ENCODE peak calls at places on chromosomes 12 and 14, in seven cellular contexts. One of them, this sample, is unnamed.

GRCh38 chr12:90253674-90254181 is 545.1 kb upstream of the ATP2B1 start:
- DNase-seq in AG10803: peak; percentile 93
- DNase-seq in A549: peak; percentile 25
- DNase-seq in lower lobe of right lung: peak; percentile 44
- DNase-seq in fibroblast of mammary gland: peak; percentile 82
- DNase-seq in heart left ventricle: peak; percentile 35
- DNase-seq in pancreas: peak; percentile 40
- DNase-seq in this sample: peak; percentile 78

GRCh38 chr14:105641075-105641937 is 114.9 kb downstream of the TMEM121 start:
- DNase-seq in AG10803: no peak
- DNase-seq in A549: no peak
- DNase-seq in lower lobe of right lung: no peak
- DNase-seq in fibroblast of mammary gland: no peak
- DNase-seq in heart left ventricle: no peak
- DNase-seq in pancreas: no peak
- DNase-seq in this sample: no peak

GRCh38 chr14:52266782-52267181 is 716 bp upstream of the PTGDR start:
- DNase-seq in AG10803: peak; percentile 12
- DNase-seq in A549: no peak
- DNase-seq in lower lobe of right lung: no peak
- DNase-seq in fibroblast of mammary gland: peak; percentile 93
- DNase-seq in heart left ventricle: no peak
- DNase-seq in pancreas: no peak
- DNase-seq in this sample: no peak

GRCh38 chr14:32327255-32327961 is 1.7 kb upstream of the AKAP6 start:
- DNase-seq in AG10803: no peak
- DNase-seq in A549: no peak
- DNase-seq in lower lobe of right lung: no peak
- DNase-seq in fibroblast of mammary gland: no peak
- DNase-seq in heart left ventricle: no peak
- DNase-seq in pancreas: no peak
- DNase-seq in this sample: no peak

GRCh38 chr12:124543591-124544310 is 23.7 kb downstream of the NCOR2 start:
- DNase-seq in AG10803: no peak
- DNase-seq in A549: no peak
- DNase-seq in lower lobe of right lung: no peak
- DNase-seq in fibroblast of mammary gland: peak; percentile 60
- DNase-seq in heart left ventricle: no peak
- DNase-seq in pancreas: peak; percentile 65
- DNase-seq in this sample: no peak

GRCh38 chr12:57591567-57592325 is 754 bp downstream of the PIP4K2C start:
- DNase-seq in AG10803: peak; percentile 10
- DNase-seq in A549: no peak
- DNase-seq in lower lobe of right lung: no peak
- DNase-seq in fibroblast of mammary gland: no peak
- DNase-seq in heart left ventricle: no peak
- DNase-seq in pancreas: peak; percentile 46
- DNase-seq in this sample: no peak

GRCh38 chr12:74337951-74338350 is 199.7 kb upstream of the ATXN7L3B start:
- DNase-seq in AG10803: no peak
- DNase-seq in A549: peak; percentile 68
- DNase-seq in lower lobe of right lung: no peak
- DNase-seq in fibroblast of mammary gland: peak; percentile 70
- DNase-seq in heart left ventricle: no peak
- DNase-seq in pancreas: no peak
- DNase-seq in this sample: no peak

GRCh38 chr12:100165356-100165755 is 22.7 kb upstream of the BLTP3B start:
- DNase-seq in AG10803: no peak
- DNase-seq in A549: no peak
- DNase-seq in lower lobe of right lung: no peak
- DNase-seq in fibroblast of mammary gland: no peak
- DNase-seq in heart left ventricle: no peak
- DNase-seq in pancreas: no peak
- DNase-seq in this sample: no peak

GRCh38 chr12:89350661-89351488 is 1.4 kb downstream of the DUSP6 start:
- DNase-seq in AG10803: peak; percentile 19
- DNase-seq in A549: no peak
- DNase-seq in lower lobe of right lung: peak; percentile 62
- DNase-seq in fibroblast of mammary gland: peak; percentile 35
- DNase-seq in heart left ventricle: no peak
- DNase-seq in pancreas: no peak
- DNase-seq in this sample: no peak

GRCh38 chr14:94345344-94346072 is 22.4 kb upstream of the SERPINA6 start:
- DNase-seq in AG10803: peak; percentile 96
- DNase-seq in A549: peak; percentile 81
- DNase-seq in lower lobe of right lung: no peak
- DNase-seq in fibroblast of mammary gland: peak; percentile 97
- DNase-seq in heart left ventricle: no peak
- DNase-seq in pancreas: no peak
- DNase-seq in this sample: peak; percentile 77

GRCh38 chr14:36091096-36091495 is 85.4 kb downstream of the PTCSC3 start:
- DNase-seq in AG10803: peak; percentile 96
- DNase-seq in A549: peak; percentile 96
- DNase-seq in lower lobe of right lung: no peak
- DNase-seq in fibroblast of mammary gland: peak; percentile 96
- DNase-seq in heart left ventricle: no peak
- DNase-seq in pancreas: peak; percentile 30
- DNase-seq in this sample: peak; percentile 92

GRCh38 chr14:104942586-104942985 is 17.9 kb downstream of the PLD4 start:
- DNase-seq in AG10803: no peak
- DNase-seq in A549: no peak
- DNase-seq in lower lobe of right lung: peak; percentile 29
- DNase-seq in fibroblast of mammary gland: no peak
- DNase-seq in heart left ventricle: peak; percentile 4
- DNase-seq in pancreas: no peak
- DNase-seq in this sample: no peak

GRCh38 chr12:96040305-96041133 is 5.1 kb upstream of the LTA4H start:
- DNase-seq in AG10803: no peak
- DNase-seq in A549: no peak
- DNase-seq in lower lobe of right lung: no peak
- DNase-seq in fibroblast of mammary gland: no peak
- DNase-seq in heart left ventricle: no peak
- DNase-seq in pancreas: no peak
- DNase-seq in this sample: no peak
- H3K4me3 ChIP-seq in AG10803: no peak overlapping the region
- H3K4me3 ChIP-seq in A549: no peak overlapping the region
- H3K4me3 ChIP-seq in lower lobe of right lung: no peak overlapping the region
- H3K4me3 ChIP-seq in fibroblast of mammary gland: no peak overlapping the region
- H3K4me3 ChIP-seq in heart left ventricle: no peak overlapping the region
- H3K4me3 ChIP-seq in pancreas: no peak overlapping the region
- H3K4me3 ChIP-seq in this sample: no peak overlapping the region

GRCh38 chr14:70645892-70646291 is 4.2 kb downstream of the TTC9 start:
- DNase-seq in AG10803: no peak
- DNase-seq in A549: no peak
- DNase-seq in lower lobe of right lung: no peak
- DNase-seq in fibroblast of mammary gland: no peak
- DNase-seq in heart left ventricle: no peak
- DNase-seq in pancreas: no peak
- DNase-seq in this sample: no peak

GRCh38 chr14:70649803-70650202 is 8.1 kb downstream of the TTC9 start:
- DNase-seq in AG10803: no peak
- DNase-seq in A549: no peak
- DNase-seq in lower lobe of right lung: no peak
- DNase-seq in fibroblast of mammary gland: no peak
- DNase-seq in heart left ventricle: no peak
- DNase-seq in pancreas: no peak
- DNase-seq in this sample: no peak

GRCh38 chr14:70648374-70648773 is 6.7 kb downstream of the TTC9 start:
- DNase-seq in AG10803: no peak
- DNase-seq in A549: no peak
- DNase-seq in lower lobe of right lung: no peak
- DNase-seq in fibroblast of mammary gland: no peak
- DNase-seq in heart left ventricle: peak; percentile 30
- DNase-seq in pancreas: no peak
- DNase-seq in this sample: no peak

GRCh38 chr14:70644016-70644415 is 2.3 kb downstream of the TTC9 start:
- DNase-seq in AG10803: no peak
- DNase-seq in A549: no peak
- DNase-seq in lower lobe of right lung: no peak
- DNase-seq in fibroblast of mammary gland: no peak
- DNase-seq in heart left ventricle: no peak
- DNase-seq in pancreas: no peak
- DNase-seq in this sample: no peak

GRCh38 chr14:70646705-70647104 is 5.0 kb downstream of the TTC9 start:
- DNase-seq in AG10803: no peak
- DNase-seq in A549: no peak
- DNase-seq in lower lobe of right lung: no peak
- DNase-seq in fibroblast of mammary gland: no peak
- DNase-seq in heart left ventricle: no peak
- DNase-seq in pancreas: no peak
- DNase-seq in this sample: no peak
- H3K4me3 ChIP-seq in AG10803: no peak overlapping the region
- H3K4me3 ChIP-seq in A549: no peak overlapping the region
- H3K4me3 ChIP-seq in lower lobe of right lung: no peak overlapping the region
- H3K4me3 ChIP-seq in fibroblast of mammary gland: no peak overlapping the region
- H3K4me3 ChIP-seq in heart left ventricle: no peak overlapping the region
- H3K4me3 ChIP-seq in pancreas: no peak overlapping the region
- H3K4me3 ChIP-seq in this sample: no peak overlapping the region

GRCh38 chr14:20667957-20668356 is 16.4 kb upstream of the RNASE4 start:
- DNase-seq in AG10803: no peak
- DNase-seq in A549: no peak
- DNase-seq in lower lobe of right lung: no peak
- DNase-seq in fibroblast of mammary gland: no peak
- DNase-seq in heart left ventricle: no peak
- DNase-seq in pancreas: no peak
- DNase-seq in this sample: no peak
- H3K4me3 ChIP-seq in AG10803: no peak overlapping the region
- H3K4me3 ChIP-seq in A549: no peak overlapping the region
- H3K4me3 ChIP-seq in lower lobe of right lung: no peak overlapping the region
- H3K4me3 ChIP-seq in fibroblast of mammary gland: no peak overlapping the region
- H3K4me3 ChIP-seq in heart left ventricle: no peak overlapping the region
- H3K4me3 ChIP-seq in pancreas: no peak overlapping the region
- H3K4me3 ChIP-seq in this sample: no peak overlapping the region

DNA sequence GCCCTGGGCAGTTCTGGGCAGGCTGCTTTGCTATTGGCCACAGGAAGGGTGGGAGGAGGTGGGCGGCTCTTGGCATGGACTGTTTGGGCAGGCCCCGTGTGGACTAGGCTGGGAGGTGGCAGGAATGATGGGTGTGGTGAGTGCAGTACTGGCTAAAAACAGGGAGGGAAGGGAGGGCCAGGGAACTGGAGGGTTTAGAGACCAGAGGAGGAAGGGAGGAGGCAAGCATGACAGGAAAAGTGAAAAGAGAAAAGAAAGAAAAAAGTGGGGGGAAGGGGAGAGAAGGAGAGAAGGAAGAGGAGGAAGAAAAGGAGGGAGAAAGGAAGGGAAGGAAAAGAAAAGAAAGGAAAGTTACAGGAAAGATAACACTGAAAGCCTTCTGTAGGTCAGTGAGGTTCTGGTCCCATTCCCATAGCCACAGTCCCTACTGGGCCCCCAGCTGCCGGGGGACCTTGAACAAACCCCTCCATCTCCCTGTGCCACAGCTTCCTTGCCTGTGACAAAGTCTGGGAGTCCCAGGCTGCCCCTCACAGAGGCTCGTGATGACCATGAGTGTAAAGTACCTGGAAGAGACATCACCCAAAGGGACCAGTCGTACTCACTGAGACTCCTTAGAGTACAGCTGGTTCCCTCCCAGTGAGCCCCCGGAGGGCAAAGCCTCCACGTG is 1.1 kb upstream of the C14orf132 start:
- DNase-seq in AG10803: peak; percentile 54
- DNase-seq in A549: peak; percentile 49
- DNase-seq in lower lobe of right lung: peak; percentile 87
- DNase-seq in fibroblast of mammary gland: peak; percentile 53
- DNase-seq in heart left ventricle: peak; percentile 28
- DNase-seq in pancreas: peak; percentile 30
- DNase-seq in this sample: no peak
- H3K4me3 ChIP-seq in AG10803: no peak overlapping the region
- H3K4me3 ChIP-seq in A549: peak overlapping the region; percentile 87
- H3K4me3 ChIP-seq in lower lobe of right lung: no peak overlapping the region
- H3K4me3 ChIP-seq in fibroblast of mammary gland: no peak overlapping the region
- H3K4me3 ChIP-seq in heart left ventricle: no peak overlapping the region
- H3K4me3 ChIP-seq in pancreas: no peak overlapping the region
- H3K4me3 ChIP-seq in this sample: no peak overlapping the region

GRCh38 chr12:12996235-12996634 is 3.8 kb downstream of the HEBP1 start:
- DNase-seq in AG10803: no peak
- DNase-seq in A549: no peak
- DNase-seq in lower lobe of right lung: no peak
- DNase-seq in fibroblast of mammary gland: no peak
- DNase-seq in heart left ventricle: no peak
- DNase-seq in pancreas: no peak
- DNase-seq in this sample: no peak

GRCh38 chr12:12993367-12993766 is 6.7 kb downstream of the HEBP1 start:
- DNase-seq in AG10803: no peak
- DNase-seq in A549: no peak
- DNase-seq in lower lobe of right lung: no peak
- DNase-seq in fibroblast of mammary gland: no peak
- DNase-seq in heart left ventricle: no peak
- DNase-seq in pancreas: no peak
- DNase-seq in this sample: no peak

GRCh38 chr12:12990700-12991468 is 9.2 kb downstream of the HEBP1 start:
- DNase-seq in AG10803: no peak
- DNase-seq in A549: no peak
- DNase-seq in lower lobe of right lung: no peak
- DNase-seq in fibroblast of mammary gland: no peak
- DNase-seq in heart left ventricle: no peak
- DNase-seq in pancreas: no peak
- DNase-seq in this sample: no peak

GRCh38 chr12:12995088-12995487 is 5.0 kb downstream of the HEBP1 start:
- DNase-seq in AG10803: no peak
- DNase-seq in A549: no peak
- DNase-seq in lower lobe of right lung: no peak
- DNase-seq in fibroblast of mammary gland: no peak
- DNase-seq in heart left ventricle: no peak
- DNase-seq in pancreas: no peak
- DNase-seq in this sample: no peak

DNA sequence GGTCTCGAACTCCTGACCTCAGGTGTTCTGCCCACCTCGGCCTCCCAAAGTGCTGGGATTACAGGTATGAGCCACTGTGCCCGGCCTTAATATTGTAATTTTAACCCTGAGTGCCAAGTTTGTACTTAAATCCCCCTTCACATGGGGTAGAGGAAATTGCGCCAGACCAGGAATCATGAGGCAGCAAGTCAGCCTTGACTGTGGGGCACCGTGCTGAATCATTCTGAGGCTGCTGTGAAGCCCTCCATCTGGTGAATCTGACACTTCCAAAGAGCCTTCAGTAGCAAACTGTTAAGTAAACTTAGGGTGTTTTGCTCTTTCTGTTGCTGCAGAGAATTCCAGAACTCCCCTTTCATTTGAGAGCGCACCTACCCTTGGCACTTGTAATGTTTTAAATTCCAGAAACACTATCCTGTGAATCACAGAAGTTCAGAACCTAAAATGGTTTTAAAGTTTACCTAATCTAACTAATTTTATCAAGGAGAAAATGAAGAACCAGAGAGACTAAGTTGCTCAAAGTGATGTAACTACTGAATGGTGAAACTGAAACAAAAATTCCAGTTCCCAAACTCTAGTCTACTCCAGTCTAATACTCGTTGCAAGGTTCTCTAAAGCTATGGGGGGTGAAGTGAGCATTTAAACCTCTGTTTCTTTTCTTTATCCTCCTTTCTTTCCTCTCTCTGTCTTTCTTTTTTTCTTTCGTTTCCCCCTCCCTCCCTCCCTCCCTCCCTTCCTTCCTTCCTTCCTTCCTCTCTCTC is 7.5 kb downstream of the HEBP1 start:
- DNase-seq in AG10803: peak; percentile 93
- DNase-seq in A549: peak; percentile 75
- DNase-seq in lower lobe of right lung: peak; percentile 68
- DNase-seq in fibroblast of mammary gland: peak; percentile 94
- DNase-seq in heart left ventricle: no peak
- DNase-seq in pancreas: no peak
- DNase-seq in this sample: peak; percentile 27
- H3K4me3 ChIP-seq in AG10803: peak overlapping the region; percentile 49
- H3K4me3 ChIP-seq in A549: peak overlapping the region; percentile 8
- H3K4me3 ChIP-seq in lower lobe of right lung: peak overlapping the region; percentile 33
- H3K4me3 ChIP-seq in fibroblast of mammary gland: no peak overlapping the region
- H3K4me3 ChIP-seq in heart left ventricle: no peak overlapping the region
- H3K4me3 ChIP-seq in pancreas: no peak overlapping the region
- H3K4me3 ChIP-seq in this sample: no peak overlapping the region

GRCh38 chr14:41532255-41532654 is 74.4 kb upstream of the LRFN5 start:
- DNase-seq in AG10803: no peak
- DNase-seq in A549: no peak
- DNase-seq in lower lobe of right lung: no peak
- DNase-seq in fibroblast of mammary gland: no peak
- DNase-seq in heart left ventricle: no peak
- DNase-seq in pancreas: no peak
- DNase-seq in this sample: no peak
- H3K4me3 ChIP-seq in AG10803: no peak overlapping the region
- H3K4me3 ChIP-seq in A549: no peak overlapping the region
- H3K4me3 ChIP-seq in lower lobe of right lung: no peak overlapping the region
- H3K4me3 ChIP-seq in fibroblast of mammary gland: no peak overlapping the region
- H3K4me3 ChIP-seq in heart left ventricle: no peak overlapping the region
- H3K4me3 ChIP-seq in pancreas: no peak overlapping the region
- H3K4me3 ChIP-seq in this sample: no peak overlapping the region